ENCODE peak calls at places on chromosome 9, in four cellular contexts. E is spleen, A is upper lobe of right lung, J is neuronal stem cell. R is an unnamed sample. For H3K4me1 and H3K36me3, the result is how much of the 10 kb centered on the place peaks cover.

GRCh38 chr9:93900971-93901861 is 53.9 kb downstream of the BARX1 start:
- DNase-seq in A (peak), E (peak), J (no peak), R (no peak)

GRCh38 chr9:31137850-31138160 is 1246.6 kb upstream of the ACO1 start:
- DNase-seq in A (no peak), J (no peak), E (no peak), R (no peak)

GRCh38 chr9:12723409-12724028 is 30.3 kb downstream of the TYRP1 start:
- DNase-seq in E (no peak), J (no peak), A (no peak), R (no peak)

GRCh38 chr9:77764894-77765780 is 117.0 kb upstream of the GNA14 start:
- DNase-seq in E (no peak), J (no peak), A (no peak), R (no peak)

GRCh38 chr9:5562806-5563416 is 52.6 kb downstream of the PDCD1LG2 start:
- DNase-seq in E (no peak), J (no peak), A (no peak), R (no peak)

GRCh38 chr9:23824241-23825142 is 1.5 kb downstream of the ELAVL2 start:
- DNase-seq in J (no peak), A (peak), E (no peak), R (no peak)

GRCh38 chr9:129383005-129383414 is 204.9 kb upstream of the IER5L start:
- DNase-seq in E (no peak), A (peak), J (no peak), R (no peak)

GRCh38 chr9:4084440-4084818 is 215.4 kb downstream of the GLIS3 start:
- DNase-seq in J (no peak), E (no peak), A (no peak), R (no peak)

GRCh38 chr9:128249914-128250838 is 25.6 kb downstream of the GOLGA2 start:
- DNase-seq in A (peak), E (peak), J (peak), R (peak)

GRCh38 chr9:4987996-4988421 is 2.9 kb downstream of the JAK2 start:
- DNase-seq in J (peak), A (no peak), E (no peak), R (no peak)

GRCh38 chr9:89863837-89864236 is 259.0 kb downstream of the GADD45G start:
- DNase-seq in A (peak), E (peak), J (no peak), R (no peak)

GRCh38 chr9:128714586-128715435 is 9.1 kb downstream of the ZDHHC12 start:
- DNase-seq in J (no peak), A (peak), E (peak), R (peak)

GRCh38 chr9:134775552-134775951 is 105.1 kb upstream of the FCN2 start:
- DNase-seq in E (no peak), J (no peak), A (no peak), R (no peak)

GRCh38 chr9:23431459-23431858 is 394.6 kb downstream of the ELAVL2 start:
- DNase-seq in J (no peak), A (no peak), E (no peak), R (no peak)

GRCh38 chr9:114718801-114719221 is 36.8 kb upstream of the TEX48 start:
- DNase-seq in J (no peak), E (no peak), A (no peak), R (peak)

GRCh38 chr9:69122086-69122390 is 52.0 kb upstream of the TJP2 start:
- DNase-seq in J (no peak), E (peak), A (peak), R (no peak)

GRCh38 chr9:26357803-26358339 is 534.7 kb downstream of the CAAP1 start:
- DNase-seq in E (no peak), A (no peak), J (no peak), R (no peak)

GRCh38 chr9:69223605-69224004 is 49.5 kb downstream of the TJP2 start:
- DNase-seq in E (no peak), J (peak), A (no peak), R (no peak)

GRCh38 chr9:19940808-19941207 is 152.0 kb upstream of the SLC24A2 start:
- DNase-seq in J (no peak), A (no peak), E (no peak), R (no peak)

GRCh38 chr9:98755006-98755618 is 41.2 kb downstream of the ANKS6 start:
- DNase-seq in E (no peak), A (no peak), J (no peak), R (no peak)

GRCh38 chr9:18976368-18977238 is 56.4 kb downstream of the SAXO1 start:
- DNase-seq in J (no peak), E (no peak), A (no peak), R (no peak)

GRCh38 chr9:89414670-89415069 is 83.2 kb downstream of the SEMA4D start:
- DNase-seq in E (no peak), J (no peak), A (no peak), R (no peak)

GRCh38 chr9:22030101-22030598 is 21.0 kb upstream of the CDKN2B start:
- DNase-seq in A (no peak), E (no peak), J (no peak), R (no peak)

GRCh38 chr9:34615132-34615531 is 3.2 kb upstream of the RPP25L start:
- DNase-seq in A (no peak), E (no peak), J (no peak), R (no peak)

GRCh38 chr9:26053954-26054353 is 375.7 kb upstream of the TUSC1 start:
- DNase-seq in A (no peak), J (no peak), E (no peak), R (no peak)

GRCh38 chr9:114910541-114910940 is 19.9 kb downstream of the TNFSF8 start:
- DNase-seq in A (no peak), J (no peak), E (no peak), R (no peak)

GRCh38 chr9:91534374-91534773 is 110.7 kb upstream of the NFIL3 start:
- DNase-seq in A (no peak), E (no peak), J (no peak), R (no peak)

GRCh38 chr9:130209422-130209821 is 37.2 kb downstream of the NCS1 start:
- DNase-seq in E (no peak), A (no peak), J (no peak), R (no peak)

GRCh38 chr9:97638666-97639065 is 5.0 kb downstream of the NCBP1 start:
- DNase-seq in J (no peak), A (no peak), E (no peak), R (no peak)

GRCh38 chr9:34399729-34400128 is 23.0 kb upstream of the MYORG start:
- DNase-seq in A (no peak), J (no peak), E (no peak), R (no peak)

GRCh38 chr9:12880406-12881016 is 105.7 kb downstream of the LURAP1L start:
- DNase-seq in J (no peak), E (no peak), A (no peak), R (no peak)

GRCh38 chr9:97237311-97237786 is 70.1 kb upstream of the CCDC180 start:
- DNase-seq in E (no peak), J (peak), A (no peak), R (no peak)

GRCh38 chr9:135584371-135584770 is 22.8 kb downstream of the PAEP start:
- DNase-seq in E (peak), J (no peak), A (no peak), R (peak)

GRCh38 chr9:72363226-72363625 is 1.8 kb downstream of the ZFAND5 start:
- DNase-seq in E (no peak), A (no peak), J (no peak), R (no peak)

GRCh38 chr9:135890896-135891631 is 16.3 kb downstream of the CAMSAP1 start:
- DNase-seq in E (no peak), A (no peak), J (no peak), R (no peak)

GRCh38 chr9:91421987-91422765 is 1.5 kb downstream of the NFIL3 start:
- DNase-seq in E (no peak), J (peak), A (no peak), R (no peak)

GRCh38 chr9:114591206-114591853 is 3.8 kb downstream of the ATP6V1G1 start:
- DNase-seq in A (no peak), J (no peak), E (no peak), R (no peak)

GRCh38 chr9:91089405-91090131 is 272.1 kb downstream of the AUH start:
- DNase-seq in J (no peak), E (no peak), A (no peak), R (no peak)

GRCh38 chr9:136659861-136660784 is 2.6 kb upstream of the EGFL7 start:
- DNase-seq in J (no peak), A (peak), E (peak), R (no peak)

GRCh38 chr9:95030920-95031662 is 286.4 kb downstream of the FANCC start:
- DNase-seq in J (no peak), E (no peak), A (no peak), R (no peak)

GRCh38 chr9:95030344-95030743 is 287.2 kb downstream of the FANCC start:
- DNase-seq in E (no peak), A (no peak), J (no peak), R (no peak)

GRCh38 chr9:95032580-95033298 is 284.8 kb downstream of the FANCC start:
- DNase-seq in A (no peak), J (no peak), E (no peak), R (no peak)

GRCh38 chr9:95029720-95030119 is 287.8 kb downstream of the FANCC start:
- DNase-seq in E (no peak), J (no peak), A (no peak), R (no peak)

GRCh38 chr9:95031711-95032461 is 285.6 kb downstream of the FANCC start:
- DNase-seq in J (no peak), E (no peak), A (peak), R (no peak)
- H3K4me1 ChIP-seq in J (under half), E (under half), A (half or more), R (under half)

GRCh38 chr9:131554865-131555351 is 9.6 kb downstream of the PRRT1B start:
- DNase-seq in E (no peak), A (no peak), J (no peak), R (peak)
- H3K4me3 ChIP-seq in E (no peak), A (no peak), J (no peak), R (no peak)

GRCh38 chr9:137812356-137813023 is 65.1 kb upstream of the CACNA1B start:
- DNase-seq in J (no peak), E (no peak), A (peak), R (peak)

GRCh38 chr9:137813167-137813566 is 64.4 kb upstream of the CACNA1B start:
- DNase-seq in A (peak), J (no peak), E (no peak), R (peak)

GRCh38 chr9:137814436-137814835 is 63.1 kb upstream of the CACNA1B start:
- DNase-seq in A (no peak), E (no peak), J (no peak), R (peak)

GRCh38 chr9:137814841-137815240 is 62.7 kb upstream of the CACNA1B start:
- DNase-seq in J (no peak), E (no peak), A (no peak), R (no peak)

GRCh38 chr9:137813651-137814415 is 63.7 kb upstream of the CACNA1B start:
- DNase-seq in J (no peak), E (peak), A (peak), R (peak)
- H3K36me3 ChIP-seq in J (half or more), E (half or more), A (half or more), R (under half)

GRCh38 chr9:131613346-131613745 is 68.0 kb downstream of the PRRT1B start:
- DNase-seq in A (no peak), E (no peak), J (no peak), R (no peak)
- H3K4me1 ChIP-seq in A (under half), E (under half), J (under half), R (under half)

DNA sequence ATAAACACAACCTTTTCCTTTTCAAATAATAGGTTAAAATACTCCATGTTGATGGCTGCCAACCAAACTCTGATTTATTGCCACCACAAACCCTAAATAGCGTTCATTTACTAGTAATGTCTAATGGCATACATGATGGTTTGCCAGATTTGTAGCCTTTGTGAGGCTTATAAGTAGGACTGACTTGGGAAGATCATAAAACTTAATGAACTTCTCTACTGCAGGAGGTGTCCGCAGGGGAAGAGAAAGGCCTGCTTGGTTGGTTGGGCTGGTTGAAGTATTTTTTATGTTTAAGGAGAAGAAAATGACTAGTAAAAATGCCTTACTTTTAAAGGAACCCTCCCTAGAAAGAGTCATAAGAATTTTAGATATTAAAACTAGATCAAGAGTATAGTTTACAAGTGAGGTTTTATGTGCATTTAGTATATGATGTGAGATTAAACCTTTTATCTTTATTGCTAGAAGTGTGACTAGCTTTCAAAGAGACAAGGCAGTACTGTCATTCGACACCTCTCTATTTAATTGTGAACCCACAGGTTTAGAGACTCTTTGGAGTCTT is 5.0 kb downstream of the PBX3 start:
- DNase-seq in J (no peak), E (no peak), A (no peak), R (no peak)
- H3K4me3 ChIP-seq in J (no peak), E (no peak), A (no peak), R (no peak)

GRCh38 chr9:36949470-36949869 is 84.6 kb downstream of the PAX5 start:
- DNase-seq in J (no peak), E (no peak), A (peak), R (no peak)
- H3K36me3 ChIP-seq in J (under half), E (under half), A (under half), R (under half)

GRCh38 chr9:37413311-37413710 is 9.2 kb upstream of the GRHPR start:
- DNase-seq in E (peak), A (no peak), J (no peak), R (no peak)

GRCh38 chr9:37408933-37409710 is 13.4 kb upstream of the GRHPR start:
- DNase-seq in E (peak), A (no peak), J (no peak), R (no peak)

GRCh38 chr9:37412431-37413151 is 9.9 kb upstream of the GRHPR start:
- DNase-seq in E (no peak), J (no peak), A (no peak), R (no peak)

GRCh38 chr9:37410969-37411785 is 11.3 kb upstream of the GRHPR start:
- DNase-seq in A (no peak), J (no peak), E (peak), R (no peak)

GRCh38 chr9:37410354-37410861 is 12.1 kb upstream of the GRHPR start:
- DNase-seq in E (peak), A (no peak), J (no peak), R (no peak)
- H3K4me1 ChIP-seq in E (under half), A (under half), J (under half), R (under half)

GRCh38 chr9:503331-503730 is 288.7 kb downstream of the DOCK8 start:
- DNase-seq in J (no peak), E (no peak), A (no peak), R (no peak)
- H3K4me3 ChIP-seq in J (peak), E (peak), A (peak), R (peak)

GRCh38 chr9:121326924-121327613 is 43.0 kb downstream of the STOM start:
- DNase-seq in J (no peak), E (no peak), A (no peak), R (no peak)

GRCh38 chr9:121324755-121325154 is 45.3 kb downstream of the STOM start:
- DNase-seq in J (no peak), E (no peak), A (no peak), R (no peak)

GRCh38 chr9:121325387-121325786 is 44.7 kb downstream of the STOM start:
- DNase-seq in A (no peak), E (no peak), J (no peak), R (no peak)

GRCh38 chr9:121324316-121324715 is 45.7 kb downstream of the STOM start:
- DNase-seq in J (no peak), E (no peak), A (no peak), R (no peak)

DNA sequence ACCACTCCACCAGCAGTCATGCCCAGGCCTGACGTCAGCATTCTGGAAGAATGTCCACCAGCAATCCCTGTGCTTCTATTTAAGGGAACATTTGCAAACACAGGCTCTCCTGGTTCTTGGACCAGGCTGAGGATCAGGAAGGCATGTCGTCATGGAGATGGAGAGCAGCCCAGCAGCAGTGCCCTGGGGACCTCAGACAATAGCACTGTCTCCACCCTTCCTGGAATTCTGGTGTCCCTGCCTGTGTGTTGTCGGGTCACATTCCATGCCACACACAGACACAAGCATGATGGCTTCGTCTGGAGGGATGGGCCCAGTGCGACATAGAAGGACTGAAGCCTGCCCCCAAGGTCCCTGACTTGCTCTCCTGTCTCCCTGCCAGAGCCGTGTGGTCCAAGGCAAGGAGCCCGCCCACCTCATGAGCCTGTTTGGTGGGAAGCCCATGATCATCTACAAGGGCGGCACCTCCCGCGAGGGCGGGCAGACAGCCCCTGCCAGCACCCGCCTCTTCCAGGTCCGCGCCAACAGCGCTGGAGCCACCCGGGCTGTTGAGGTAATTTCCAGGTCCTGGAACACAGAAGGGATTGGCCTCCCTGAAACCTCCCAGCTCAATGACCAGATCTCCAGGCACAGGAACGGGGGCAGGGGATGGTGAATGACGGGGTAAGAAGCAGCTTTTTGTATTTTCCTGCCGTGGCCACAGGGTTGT is 43.8 kb downstream of the STOM start:
- DNase-seq in E (peak), J (peak), A (no peak), R (no peak)
- H3K36me3 ChIP-seq in E (half or more), J (under half), A (half or more), R (half or more)

GRCh38 chr9:133118568-133118967 is 2.5 kb downstream of the RALGDS start:
- DNase-seq in E (no peak), A (no peak), J (no peak), R (no peak)

GRCh38 chr9:133119461-133120342 is 1.3 kb downstream of the RALGDS start:
- DNase-seq in E (no peak), A (no peak), J (no peak), R (no peak)

GRCh38 chr9:133117271-133118178 is 3.5 kb downstream of the RALGDS start:
- DNase-seq in E (peak), A (no peak), J (no peak), R (no peak)

GRCh38 chr9:133118179-133118520 is 2.9 kb downstream of the RALGDS start:
- DNase-seq in J (no peak), A (no peak), E (peak), R (no peak)

GRCh38 chr9:133119039-133119438 is 2.0 kb downstream of the RALGDS start:
- DNase-seq in A (no peak), E (no peak), J (no peak), R (no peak)
- H3K4me1 ChIP-seq in A (half or more), E (half or more), J (half or more), R (under half)

R was measured in RWPE2.